ENCODE peak calls at places on chromosome 4, in seven cellular contexts. One of them, this sample, is unnamed.

GRCh38 chr4:23455482-23455881 is 434.4 kb downstream of the PPARGC1A start:
- DNase-seq in activated effector memory CD4-positive, alpha-beta T cell treated with Interleukin-2 at 50 U/mL for 16 hours: no peak
- DNase-seq in fibroblast of the conjunctiva: no peak
- DNase-seq in CD4-positive, CD25-positive, alpha-beta regulatory T cell: no peak
- DNase-seq in ascending aorta: no peak
- DNase-seq in astrocyte of the spinal cord: no peak
- DNase-seq in left colon: no peak
- DNase-seq in this sample: no peak

GRCh38 chr4:113744667-113745241 is 16.8 kb downstream of the CAMK2D start:
- DNase-seq in astrocyte of the spinal cord: no peak
- DNase-seq in CD4-positive, CD25-positive, alpha-beta regulatory T cell: no peak
- DNase-seq in left colon: no peak
- DNase-seq in ascending aorta: no peak
- DNase-seq in activated effector memory CD4-positive, alpha-beta T cell treated with Interleukin-2 at 50 U/mL for 16 hours: no peak
- DNase-seq in fibroblast of the conjunctiva: no peak
- DNase-seq in this sample: no peak

GRCh38 chr4:56240554-56241190 is 146.6 kb downstream of the AASDH start:
- DNase-seq in fibroblast of the conjunctiva: no peak
- DNase-seq in astrocyte of the spinal cord: peak
- DNase-seq in ascending aorta: no peak
- DNase-seq in CD4-positive, CD25-positive, alpha-beta regulatory T cell: no peak
- DNase-seq in activated effector memory CD4-positive, alpha-beta T cell treated with Interleukin-2 at 50 U/mL for 16 hours: no peak
- DNase-seq in left colon: no peak
- DNase-seq in this sample: no peak

GRCh38 chr4:141350122-141350904 is 129.6 kb downstream of the ZNF330 start:
- DNase-seq in left colon: peak
- DNase-seq in astrocyte of the spinal cord: peak
- DNase-seq in CD4-positive, CD25-positive, alpha-beta regulatory T cell: no peak
- DNase-seq in fibroblast of the conjunctiva: peak
- DNase-seq in activated effector memory CD4-positive, alpha-beta T cell treated with Interleukin-2 at 50 U/mL for 16 hours: no peak
- DNase-seq in ascending aorta: no peak
- DNase-seq in this sample: no peak

GRCh38 chr4:8697826-8698225 is 105.3 kb downstream of the CPZ start:
- DNase-seq in fibroblast of the conjunctiva: no peak
- DNase-seq in ascending aorta: no peak
- DNase-seq in activated effector memory CD4-positive, alpha-beta T cell treated with Interleukin-2 at 50 U/mL for 16 hours: no peak
- DNase-seq in astrocyte of the spinal cord: no peak
- DNase-seq in left colon: no peak
- DNase-seq in CD4-positive, CD25-positive, alpha-beta regulatory T cell: no peak
- DNase-seq in this sample: no peak

GRCh38 chr4:124144302-124144701 is 568.2 kb downstream of the ANKRD50 start:
- DNase-seq in ascending aorta: no peak
- DNase-seq in CD4-positive, CD25-positive, alpha-beta regulatory T cell: no peak
- DNase-seq in left colon: no peak
- DNase-seq in activated effector memory CD4-positive, alpha-beta T cell treated with Interleukin-2 at 50 U/mL for 16 hours: no peak
- DNase-seq in fibroblast of the conjunctiva: no peak
- DNase-seq in astrocyte of the spinal cord: peak
- DNase-seq in this sample: peak

GRCh38 chr4:7444731-7445130 is 10.0 kb upstream of the PSAPL1 start:
- DNase-seq in left colon: no peak
- DNase-seq in fibroblast of the conjunctiva: no peak
- DNase-seq in ascending aorta: no peak
- DNase-seq in activated effector memory CD4-positive, alpha-beta T cell treated with Interleukin-2 at 50 U/mL for 16 hours: no peak
- DNase-seq in CD4-positive, CD25-positive, alpha-beta regulatory T cell: no peak
- DNase-seq in astrocyte of the spinal cord: no peak
- DNase-seq in this sample: no peak

GRCh38 chr4:159382875-159383568 is 280.1 kb downstream of the RAPGEF2 start:
- DNase-seq in ascending aorta: no peak
- DNase-seq in astrocyte of the spinal cord: no peak
- DNase-seq in activated effector memory CD4-positive, alpha-beta T cell treated with Interleukin-2 at 50 U/mL for 16 hours: no peak
- DNase-seq in left colon: no peak
- DNase-seq in fibroblast of the conjunctiva: no peak
- DNase-seq in CD4-positive, CD25-positive, alpha-beta regulatory T cell: no peak
- DNase-seq in this sample: no peak

GRCh38 chr4:150421612-150422011 is 160.3 kb upstream of the MAB21L2 start:
- DNase-seq in fibroblast of the conjunctiva: no peak
- DNase-seq in left colon: no peak
- DNase-seq in ascending aorta: no peak
- DNase-seq in astrocyte of the spinal cord: no peak
- DNase-seq in CD4-positive, CD25-positive, alpha-beta regulatory T cell: no peak
- DNase-seq in activated effector memory CD4-positive, alpha-beta T cell treated with Interleukin-2 at 50 U/mL for 16 hours: no peak
- DNase-seq in this sample: no peak

GRCh38 chr4:9996319-9997110 is 24.8 kb downstream of the SLC2A9 start:
- DNase-seq in CD4-positive, CD25-positive, alpha-beta regulatory T cell: no peak
- DNase-seq in fibroblast of the conjunctiva: no peak
- DNase-seq in ascending aorta: no peak
- DNase-seq in activated effector memory CD4-positive, alpha-beta T cell treated with Interleukin-2 at 50 U/mL for 16 hours: no peak
- DNase-seq in left colon: peak
- DNase-seq in astrocyte of the spinal cord: no peak
- DNase-seq in this sample: no peak

GRCh38 chr4:176845636-176846035 is 52.9 kb upstream of the VEGFC start:
- DNase-seq in ascending aorta: no peak
- DNase-seq in astrocyte of the spinal cord: no peak
- DNase-seq in left colon: no peak
- DNase-seq in CD4-positive, CD25-positive, alpha-beta regulatory T cell: no peak
- DNase-seq in fibroblast of the conjunctiva: no peak
- DNase-seq in activated effector memory CD4-positive, alpha-beta T cell treated with Interleukin-2 at 50 U/mL for 16 hours: no peak
- DNase-seq in this sample: no peak

GRCh38 chr4:147546341-147546740 is 65.4 kb downstream of the EDNRA start:
- DNase-seq in left colon: no peak
- DNase-seq in CD4-positive, CD25-positive, alpha-beta regulatory T cell: no peak
- DNase-seq in activated effector memory CD4-positive, alpha-beta T cell treated with Interleukin-2 at 50 U/mL for 16 hours: no peak
- DNase-seq in fibroblast of the conjunctiva: peak
- DNase-seq in astrocyte of the spinal cord: peak
- DNase-seq in ascending aorta: no peak
- DNase-seq in this sample: no peak

GRCh38 chr4:148539387-148539786 is 97.2 kb upstream of the NR3C2 start:
- DNase-seq in ascending aorta: no peak
- DNase-seq in fibroblast of the conjunctiva: no peak
- DNase-seq in astrocyte of the spinal cord: no peak
- DNase-seq in left colon: peak
- DNase-seq in CD4-positive, CD25-positive, alpha-beta regulatory T cell: no peak
- DNase-seq in activated effector memory CD4-positive, alpha-beta T cell treated with Interleukin-2 at 50 U/mL for 16 hours: no peak
- DNase-seq in this sample: no peak

GRCh38 chr4:179145746-179146530 is 1703.7 kb upstream of the AGA start:
- DNase-seq in fibroblast of the conjunctiva: no peak
- DNase-seq in left colon: no peak
- DNase-seq in activated effector memory CD4-positive, alpha-beta T cell treated with Interleukin-2 at 50 U/mL for 16 hours: no peak
- DNase-seq in CD4-positive, CD25-positive, alpha-beta regulatory T cell: no peak
- DNase-seq in astrocyte of the spinal cord: peak
- DNase-seq in ascending aorta: no peak
- DNase-seq in this sample: no peak

GRCh38 chr4:76622126-76622525 is 187.1 kb downstream of the SHROOM3 start:
- DNase-seq in fibroblast of the conjunctiva: no peak
- DNase-seq in left colon: no peak
- DNase-seq in CD4-positive, CD25-positive, alpha-beta regulatory T cell: no peak
- DNase-seq in ascending aorta: no peak
- DNase-seq in activated effector memory CD4-positive, alpha-beta T cell treated with Interleukin-2 at 50 U/mL for 16 hours: no peak
- DNase-seq in astrocyte of the spinal cord: no peak
- DNase-seq in this sample: no peak

GRCh38 chr4:184375027-184375426 is 99.3 kb downstream of the IRF2 start:
- DNase-seq in ascending aorta: no peak
- DNase-seq in CD4-positive, CD25-positive, alpha-beta regulatory T cell: no peak
- DNase-seq in left colon: no peak
- DNase-seq in fibroblast of the conjunctiva: no peak
- DNase-seq in activated effector memory CD4-positive, alpha-beta T cell treated with Interleukin-2 at 50 U/mL for 16 hours: no peak
- DNase-seq in astrocyte of the spinal cord: no peak
- DNase-seq in this sample: no peak